ENCODE peak calls at places on chromosomes 5 and 9, in four cellular contexts. O, D, C and B are unnamed samples.

GRCh38 chr5:14400085-14400484 is 181.5 kb upstream of the OTULINL start:
- DNase-seq in O (no peak), D (no peak), C (no peak), B (no peak)

GRCh38 chr5:177505075-177505474 is 4.6 kb downstream of the DOK3 start:
- DNase-seq in C (no peak), D (no peak), O (no peak), B (no peak)

GRCh38 chr9:132546148-132547051 is 36.0 kb upstream of the BARHL1 start:
- DNase-seq in D (no peak), O (no peak), C (no peak), B (no peak)

GRCh38 chr9:117232991-117233390 is 181.9 kb downstream of the ASTN2 start:
- DNase-seq in C (no peak), O (no peak), D (no peak), B (no peak)

GRCh38 chr5:72248352-72249032 is 71.5 kb downstream of the MRPS27 start:
- DNase-seq in O (no peak), C (no peak), D (no peak), B (no peak)

GRCh38 chr9:111661150-111661801 is at the start of gene GNG10:
- DNase-seq in O (peak; percentile 61), D (peak; percentile 64), C (peak; percentile 43), B (peak; percentile 14)

GRCh38 chr9:109329274-109330258 is 8.7 kb upstream of the EPB41L4B start:
- DNase-seq in D (no peak), O (peak; percentile 94), C (no peak), B (no peak)

GRCh38 chr9:13268469-13268868 is 11.0 kb downstream of the MPDZ start:
- DNase-seq in D (no peak), O (no peak), C (no peak), B (no peak)

GRCh38 chr5:40277161-40277906 is 402.4 kb upstream of the PTGER4 start:
- DNase-seq in O (no peak), D (no peak), C (peak; percentile 53), B (no peak)

GRCh38 chr9:108761530-108762347 is 94.0 kb downstream of the ACTL7B start:
- DNase-seq in C (peak; percentile 10), O (peak; percentile 50), D (peak; percentile 63), B (peak; percentile 43)

GRCh38 chr9:109430231-109430630 is 67.9 kb downstream of the PTPN3 start:
- DNase-seq in D (no peak), C (no peak), O (no peak), B (no peak)

GRCh38 chr5:9924614-9925013 is 294.5 kb upstream of the TAS2R1 start:
- DNase-seq in C (no peak), O (no peak), D (no peak), B (no peak)

GRCh38 chr5:7759257-7759871 is 91.6 kb downstream of the CFAP90 start:
- DNase-seq in O (no peak), D (no peak), C (no peak), B (no peak)

GRCh38 chr9:114037961-114038723 is 40.0 kb downstream of the AMBP start:
- DNase-seq in C (no peak), D (peak; percentile 27), O (no peak), B (no peak)

GRCh38 chr9:126146254-126147145 is 180.1 kb upstream of the MVB12B start:
- DNase-seq in O (no peak), C (peak; percentile 10), D (peak; percentile 43), B (no peak)

GRCh38 chr9:127121628-127122175 is 733 bp downstream of the ANGPTL2 start:
- DNase-seq in O (no peak), D (no peak), C (no peak), B (no peak)

GRCh38 chr5:126508251-126508961 is 85.2 kb downstream of the GRAMD2B start:
- DNase-seq in D (no peak), O (no peak), C (no peak), B (no peak)

GRCh38 chr9:34558911-34559615 is 30.5 kb downstream of the CNTFR start:
- DNase-seq in C (no peak), O (no peak), D (no peak), B (no peak)

GRCh38 chr5:168881427-168882149 is 302.4 kb upstream of the PANK3 start:
- DNase-seq in D (no peak), O (no peak), C (no peak), B (no peak)

GRCh38 chr5:149632311-149633251 is 51.3 kb downstream of the ARHGEF37 start:
- DNase-seq in D (no peak), C (no peak), O (no peak), B (no peak)

GRCh38 chr5:127572930-127573329 is 55.5 kb downstream of the PRRC1 start:
- DNase-seq in C (no peak), D (no peak), O (no peak), B (no peak)

GRCh38 chr9:136596630-136597031 is 50.8 kb upstream of the NOTCH1 start:
- DNase-seq in O (peak; percentile 41), C (no peak), D (no peak), B (peak; percentile 36)

GRCh38 chr5:84961903-84962302 is 577.2 kb upstream of the EDIL3 start:
- DNase-seq in D (no peak), C (no peak), O (no peak), B (no peak)

GRCh38 chr5:1028481-1029269 is 20.1 kb downstream of the NKD2 start:
- DNase-seq in C (no peak), O (peak; percentile 18), D (no peak), B (no peak)

GRCh38 chr5:157930710-157931109 is 71.8 kb upstream of the CLINT1 start:
- DNase-seq in D (peak; percentile 87), C (no peak), O (peak; percentile 82), B (no peak)

GRCh38 chr5:135373747-135374515 is 25.1 kb downstream of the MACROH2A1 start:
- DNase-seq in O (no peak), C (no peak), D (no peak), B (no peak)

GRCh38 chr5:55289808-55290207 is 17.7 kb downstream of the DHX29 start:
- DNase-seq in O (no peak), D (no peak), C (no peak), B (no peak)

GRCh38 chr5:150905312-150905683 is 518 bp upstream of the ZNF300 start:
- DNase-seq in D (no peak), C (no peak), O (no peak), B (no peak)